ENCODE peak calls at places on chromosomes 11 and 22, in four cellular contexts. Z, T, N and O are unnamed samples.

GRCh38 chr11:129374993-129375721 is 491 bp upstream of the BARX2 start:
- DNase-seq in Z (no peak), T (peak; percentile 66), N (no peak), O (no peak)

GRCh38 chr22:29700949-29701927 is 18.6 kb upstream of the CABP7 start:
- DNase-seq in Z (no peak), T (peak; percentile 35), N (no peak), O (peak; percentile 33)

GRCh38 chr11:20452585-20452984 is 65.1 kb downstream of the PRMT3 start:
- DNase-seq in Z (no peak), T (no peak), N (no peak), O (no peak)

GRCh38 chr11:62614275-62614674 is 1.2 kb downstream of the ROM1 start:
- DNase-seq in Z (no peak), T (peak; percentile 22), N (no peak), O (no peak)

GRCh38 chr11:34203377-34203801 is 98.0 kb downstream of the NAT10 start:
- DNase-seq in Z (no peak), T (no peak), N (no peak), O (no peak)

GRCh38 chr11:128963744-128964340 is 21.2 kb upstream of the TP53AIP1 start:
- DNase-seq in Z (no peak), T (no peak), N (no peak), O (no peak)

GRCh38 chr11:95157824-95158223 is 68.2 kb downstream of the ENDOD1 start:
- DNase-seq in Z (no peak), T (no peak), N (no peak), O (no peak)

GRCh38 chr22:42299586-42300285 is 29.3 kb upstream of the TCF20 start:
- DNase-seq in Z (no peak), T (peak; percentile 20), N (no peak), O (no peak)

GRCh38 chr22:38180841-38181452 is 683 bp downstream of the PLA2G6 start:
- DNase-seq in Z (peak; percentile 81), T (peak; percentile 37), N (no peak), O (peak; percentile 18)

GRCh38 chr11:129247129-129247528 is 55.0 kb upstream of the ARHGAP32 start:
- DNase-seq in Z (no peak), T (no peak), N (peak; percentile 64), O (no peak)

GRCh38 chr11:128188346-128189115 is 398.8 kb downstream of the ETS1 start:
- DNase-seq in Z (no peak), T (no peak), N (peak; percentile 20), O (no peak)

GRCh38 chr11:73281201-73281741 is 9.1 kb downstream of the P2RY6 start:
- DNase-seq in Z (no peak), T (peak; percentile 43), N (no peak), O (no peak)

GRCh38 chr11:15309296-15309695 is 194.6 kb downstream of the INSC start:
- DNase-seq in Z (no peak), T (no peak), N (no peak), O (no peak)

GRCh38 chr11:124633355-124633754 is 10.7 kb downstream of the TBRG1 start:
- DNase-seq in Z (no peak), T (no peak), N (peak; percentile 16), O (peak; percentile 19)

GRCh38 chr22:36737776-36738175 is 34.2 kb upstream of the CACNG2 start:
- DNase-seq in Z (peak; percentile 42), T (peak; percentile 54), N (no peak), O (no peak)

GRCh38 chr22:39179401-39179827 is 26.9 kb upstream of the CBX7 start:
- DNase-seq in Z (peak; percentile 31), T (no peak), N (no peak), O (no peak)

GRCh38 chr11:469684-470667 is 19.9 kb downstream of the PTDSS2 start:
- DNase-seq in Z (peak; percentile 91), T (peak; percentile 63), N (peak; percentile 54), O (peak; percentile 80)

GRCh38 chr11:113932788-113933187 is 28.2 kb downstream of the HTR3B start:
- DNase-seq in Z (no peak), T (no peak), N (no peak), O (no peak)

GRCh38 chr11:120327311-120327710 is 2.2 kb downstream of the TLCD5 start:
- DNase-seq in Z (no peak), T (no peak), N (no peak), O (no peak)

GRCh38 chr11:117600261-117600783 is 196.7 kb downstream of the DSCAML1 start:
- DNase-seq in Z (no peak), T (no peak), N (no peak), O (no peak)

GRCh38 chr11:95922536-95923440 is 1.1 kb downstream of the MTMR2 start:
- DNase-seq in Z (no peak), T (no peak), N (no peak), O (peak; percentile 38)

GRCh38 chr11:45662665-45663485 is 2.5 kb downstream of the CHST1 start:
- DNase-seq in Z (peak; percentile 39), T (peak; percentile 35), N (peak; percentile 97), O (peak; percentile 94)

GRCh38 chr22:30868663-30869385 is 99.8 kb downstream of the MORC2 start:
- DNase-seq in Z (peak; percentile 36), T (no peak), N (peak; percentile 37), O (peak; percentile 16)

GRCh38 chr22:37018815-37019308 is 385 bp downstream of the TST start:
- DNase-seq in Z (peak; percentile 71), T (peak; percentile 53), N (peak; percentile 19), O (peak; percentile 65)

GRCh38 chr11:12182650-12183511 is 72.5 kb downstream of the MICAL2 start:
- DNase-seq in Z (no peak), T (no peak), N (peak; percentile 97), O (peak; percentile 97)

GRCh38 chr11:82732734-82733443 is 775 bp downstream of the FAM181B start:
- DNase-seq in Z (no peak), T (peak; percentile 20), N (no peak), O (no peak)

GRCh38 chr11:116603783-116604323 is 168.9 kb downstream of the BUD13 start:
- DNase-seq in Z (peak; percentile 37), T (no peak), N (no peak), O (no peak)

GRCh38 chr11:6437423-6437822 is 3.4 kb downstream of the HPX start:
- DNase-seq in Z (peak; percentile 82), T (no peak), N (no peak), O (no peak)

GRCh38 chr11:72702842-72703241 is 28.6 kb upstream of the PDE2A start:
- DNase-seq in Z (no peak), T (no peak), N (no peak), O (no peak)

GRCh38 chr11:125173556-125173955 is 9.0 kb downstream of the PKNOX2 start:
- DNase-seq in Z (no peak), T (no peak), N (no peak), O (no peak)

GRCh38 chr11:86043765-86044534 is 24.9 kb downstream of the PICALM start:
- DNase-seq in Z (no peak), T (no peak), N (no peak), O (no peak)

GRCh38 chr11:74702383-74703007 is 28.7 kb downstream of the CHRDL2 start:
- DNase-seq in Z (peak; percentile 67), T (peak; percentile 66), N (peak; percentile 69), O (peak; percentile 77)

GRCh38 chr11:74686792-74687191 is 44.4 kb downstream of the CHRDL2 start:
- DNase-seq in Z (no peak), T (no peak), N (peak; percentile 74), O (peak; percentile 63)

GRCh38 chr22:33796494-33796893 is 123.8 kb downstream of the LARGE1 start:
- DNase-seq in Z (no peak), T (no peak), N (no peak), O (no peak)

GRCh38 chr11:3135491-3136440 is 29.3 kb downstream of the OSBPL5 start:
- DNase-seq in Z (no peak), T (no peak), N (no peak), O (no peak)

GRCh38 chr22:24219750-24220149 is 25.1 kb downstream of the GGT5 start:
- DNase-seq in Z (no peak), T (no peak), N (no peak), O (no peak)

GRCh38 chr22:24214467-24215285 is 30.2 kb downstream of the GGT5 start:
- DNase-seq in Z (no peak), T (no peak), N (no peak), O (peak; percentile 34)

GRCh38 chr22:24217384-24217783 is 27.5 kb downstream of the GGT5 start:
- DNase-seq in Z (no peak), T (no peak), N (no peak), O (no peak)

GRCh38 chr22:24216541-24217209 is 28.2 kb downstream of the GGT5 start:
- DNase-seq in Z (no peak), T (no peak), N (no peak), O (no peak)
- TF ChIP-seq CTCF in Z (no peak), T (no peak), N (no peak), O (no peak)

DNA sequence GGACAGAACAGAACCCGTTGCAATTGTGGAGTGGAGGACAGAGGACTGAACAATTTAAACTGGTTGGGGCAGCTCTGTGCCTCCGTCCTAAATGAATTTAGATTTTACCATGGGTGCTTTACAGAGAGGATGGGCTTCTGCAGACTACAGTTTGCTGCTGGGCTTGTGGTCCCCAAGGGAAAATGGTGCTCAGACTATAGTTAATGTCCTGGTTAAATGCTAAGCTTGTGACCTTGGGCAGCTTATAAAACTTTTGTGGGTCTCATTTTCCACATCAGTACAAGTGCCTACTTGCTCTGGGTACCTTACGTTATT is 355.2 kb upstream of the NARS2 start:
- DNase-seq in Z (no peak), T (no peak), N (no peak), O (no peak)
- TF ChIP-seq CTCF in Z (no peak), T (no peak), N (no peak), O (no peak)

GRCh38 chr11:7442588-7443215 is 42.6 kb upstream of the OLFML1 start:
- DNase-seq in Z (peak; percentile 72), T (peak; percentile 70), N (peak; percentile 71), O (peak; percentile 51)
- TF ChIP-seq CTCF in Z (peak; percentile 89), T (peak; percentile 70), N (peak; percentile 94), O (peak; percentile 93)

GRCh38 chr11:77322926-77323590 is 21.6 kb upstream of the GDPD4 start:
- DNase-seq in Z (no peak), T (no peak), N (no peak), O (peak; percentile 28)
- TF ChIP-seq CTCF in Z (no peak), T (no peak), N (no peak), O (no peak)